ENCODE peak calls at places on chromosomes 5 and 9, in four cellular contexts. One of them, this sample, is unnamed. For H3K4me1, the result is how much of the 10 kb centered on the place peaks cover.

GRCh38 chr9:76949865-76950264 is 44.0 kb upstream of the PRUNE2 start:
- DNase-seq in lower lobe of right lung: no peak
- DNase-seq in fibroblast of lung: no peak
- DNase-seq in CD4-positive, CD25-positive, alpha-beta regulatory T cell: no peak
- DNase-seq in this sample: no peak

GRCh38 chr5:66595877-66596790 is at the start of gene MAST4:
- DNase-seq in fibroblast of lung: peak
- DNase-seq in CD4-positive, CD25-positive, alpha-beta regulatory T cell: peak
- DNase-seq in lower lobe of right lung: peak
- DNase-seq in this sample: peak

GRCh38 chr9:19465571-19466267 is 56.9 kb downstream of the ACER2 start:
- DNase-seq in CD4-positive, CD25-positive, alpha-beta regulatory T cell: no peak
- DNase-seq in lower lobe of right lung: no peak
- DNase-seq in fibroblast of lung: no peak
- DNase-seq in this sample: no peak

GRCh38 chr5:83443539-83443938 is 28.0 kb upstream of the VCAN start:
- DNase-seq in fibroblast of lung: no peak
- DNase-seq in CD4-positive, CD25-positive, alpha-beta regulatory T cell: no peak
- DNase-seq in lower lobe of right lung: no peak
- DNase-seq in this sample: no peak

GRCh38 chr9:133143639-133144141 is 20.0 kb downstream of the GBGT1 start:
- DNase-seq in lower lobe of right lung: no peak
- DNase-seq in CD4-positive, CD25-positive, alpha-beta regulatory T cell: no peak
- DNase-seq in fibroblast of lung: no peak
- DNase-seq in this sample: no peak

GRCh38 chr9:112046181-112046580 is 128.9 kb downstream of the SUSD1 start:
- DNase-seq in CD4-positive, CD25-positive, alpha-beta regulatory T cell: no peak
- DNase-seq in lower lobe of right lung: no peak
- DNase-seq in fibroblast of lung: peak
- DNase-seq in this sample: no peak

GRCh38 chr9:88535226-88535931 is 401 bp downstream of the NXNL2 start:
- DNase-seq in fibroblast of lung: peak
- DNase-seq in CD4-positive, CD25-positive, alpha-beta regulatory T cell: peak
- DNase-seq in lower lobe of right lung: no peak
- DNase-seq in this sample: peak

GRCh38 chr5:97009212-97009898 is 73.5 kb downstream of the LNPEP start:
- DNase-seq in CD4-positive, CD25-positive, alpha-beta regulatory T cell: peak
- DNase-seq in fibroblast of lung: no peak
- DNase-seq in lower lobe of right lung: no peak
- DNase-seq in this sample: no peak

GRCh38 chr5:96257904-96258303 is 175.1 kb downstream of the PCSK1 start:
- DNase-seq in lower lobe of right lung: no peak
- DNase-seq in CD4-positive, CD25-positive, alpha-beta regulatory T cell: no peak
- DNase-seq in fibroblast of lung: peak
- DNase-seq in this sample: no peak

GRCh38 chr9:14910178-14910805 is at the start of gene FREM1:
- DNase-seq in CD4-positive, CD25-positive, alpha-beta regulatory T cell: no peak
- DNase-seq in lower lobe of right lung: no peak
- DNase-seq in fibroblast of lung: peak
- DNase-seq in this sample: no peak

GRCh38 chr9:13728121-13728520 is 448.6 kb upstream of the MPDZ start:
- DNase-seq in lower lobe of right lung: no peak
- DNase-seq in fibroblast of lung: no peak
- DNase-seq in CD4-positive, CD25-positive, alpha-beta regulatory T cell: no peak
- DNase-seq in this sample: no peak

GRCh38 chr9:137412431-137412830 is 10.5 kb downstream of the EXD3 start:
- DNase-seq in fibroblast of lung: no peak
- DNase-seq in CD4-positive, CD25-positive, alpha-beta regulatory T cell: no peak
- DNase-seq in lower lobe of right lung: no peak
- DNase-seq in this sample: no peak

GRCh38 chr5:58133631-58134296 is 326.1 kb downstream of the PLK2 start:
- DNase-seq in lower lobe of right lung: no peak
- DNase-seq in fibroblast of lung: peak
- DNase-seq in CD4-positive, CD25-positive, alpha-beta regulatory T cell: no peak
- DNase-seq in this sample: no peak

GRCh38 chr5:16791036-16791705 is 144.9 kb downstream of the MYO10 start:
- DNase-seq in CD4-positive, CD25-positive, alpha-beta regulatory T cell: peak
- DNase-seq in fibroblast of lung: peak
- DNase-seq in lower lobe of right lung: no peak
- DNase-seq in this sample: no peak

GRCh38 chr5:119368238-119368630 is 12.4 kb downstream of the TNFAIP8 start:
- DNase-seq in fibroblast of lung: no peak
- DNase-seq in lower lobe of right lung: no peak
- DNase-seq in CD4-positive, CD25-positive, alpha-beta regulatory T cell: peak
- DNase-seq in this sample: no peak

GRCh38 chr5:54936201-54936600 is 49.2 kb downstream of the ESM1 start:
- DNase-seq in CD4-positive, CD25-positive, alpha-beta regulatory T cell: no peak
- DNase-seq in lower lobe of right lung: no peak
- DNase-seq in fibroblast of lung: no peak
- DNase-seq in this sample: no peak

GRCh38 chr9:108234811-108235210 is 621.0 kb downstream of the ACTL7B start:
- DNase-seq in fibroblast of lung: no peak
- DNase-seq in CD4-positive, CD25-positive, alpha-beta regulatory T cell: no peak
- DNase-seq in lower lobe of right lung: no peak
- DNase-seq in this sample: no peak

GRCh38 chr5:139415221-139415861 is 11.5 kb upstream of the SPATA24 start:
- DNase-seq in lower lobe of right lung: no peak
- DNase-seq in CD4-positive, CD25-positive, alpha-beta regulatory T cell: peak
- DNase-seq in fibroblast of lung: no peak
- DNase-seq in this sample: no peak

GRCh38 chr5:117829646-117830045 is 1158.7 kb downstream of the DTWD2 start:
- DNase-seq in CD4-positive, CD25-positive, alpha-beta regulatory T cell: no peak
- DNase-seq in lower lobe of right lung: no peak
- DNase-seq in fibroblast of lung: no peak
- DNase-seq in this sample: no peak

GRCh38 chr9:2857564-2858198 is 13.8 kb upstream of the PUM3 start:
- DNase-seq in fibroblast of lung: peak
- DNase-seq in CD4-positive, CD25-positive, alpha-beta regulatory T cell: peak
- DNase-seq in lower lobe of right lung: no peak
- DNase-seq in this sample: no peak

GRCh38 chr5:140339636-140340035 is 6.8 kb downstream of the HBEGF start:
- DNase-seq in CD4-positive, CD25-positive, alpha-beta regulatory T cell: no peak
- DNase-seq in fibroblast of lung: no peak
- DNase-seq in lower lobe of right lung: no peak
- DNase-seq in this sample: peak

GRCh38 chr5:74639538-74640449 is 734 bp downstream of the ENC1 start:
- DNase-seq in CD4-positive, CD25-positive, alpha-beta regulatory T cell: peak
- DNase-seq in lower lobe of right lung: peak
- DNase-seq in fibroblast of lung: no peak
- DNase-seq in this sample: no peak

GRCh38 chr9:131674425-131675421 is 65.2 kb downstream of the RAPGEF1 start:
- DNase-seq in CD4-positive, CD25-positive, alpha-beta regulatory T cell: no peak
- DNase-seq in lower lobe of right lung: no peak
- DNase-seq in fibroblast of lung: no peak
- DNase-seq in this sample: peak

GRCh38 chr9:134957945-134958227 is 40.2 kb upstream of the FCN1 start:
- DNase-seq in CD4-positive, CD25-positive, alpha-beta regulatory T cell: no peak
- DNase-seq in fibroblast of lung: no peak
- DNase-seq in lower lobe of right lung: peak
- DNase-seq in this sample: no peak

GRCh38 chr5:16410338-16410737 is 55.3 kb downstream of the ZNF622 start:
- DNase-seq in lower lobe of right lung: no peak
- DNase-seq in fibroblast of lung: no peak
- DNase-seq in CD4-positive, CD25-positive, alpha-beta regulatory T cell: no peak
- DNase-seq in this sample: no peak

GRCh38 chr9:94056442-94056974 is 27.8 kb upstream of the PTPDC1 start:
- DNase-seq in CD4-positive, CD25-positive, alpha-beta regulatory T cell: no peak
- DNase-seq in lower lobe of right lung: no peak
- DNase-seq in fibroblast of lung: peak
- DNase-seq in this sample: no peak

GRCh38 chr9:105065119-105066088 is 137.4 kb upstream of the ABCA1 start:
- DNase-seq in lower lobe of right lung: no peak
- DNase-seq in CD4-positive, CD25-positive, alpha-beta regulatory T cell: no peak
- DNase-seq in fibroblast of lung: no peak
- DNase-seq in this sample: no peak

GRCh38 chr9:109973336-109973735 is 193.3 kb downstream of the PALM2AKAP2 start:
- DNase-seq in CD4-positive, CD25-positive, alpha-beta regulatory T cell: peak
- DNase-seq in fibroblast of lung: no peak
- DNase-seq in lower lobe of right lung: no peak
- DNase-seq in this sample: no peak

GRCh38 chr5:107501965-107502691 is 168.6 kb downstream of the EFNA5 start:
- DNase-seq in fibroblast of lung: peak
- DNase-seq in lower lobe of right lung: no peak
- DNase-seq in CD4-positive, CD25-positive, alpha-beta regulatory T cell: peak
- DNase-seq in this sample: no peak

GRCh38 chr9:135387976-135388375 is 91.6 kb upstream of the PPP1R26 start:
- DNase-seq in lower lobe of right lung: no peak
- DNase-seq in fibroblast of lung: no peak
- DNase-seq in CD4-positive, CD25-positive, alpha-beta regulatory T cell: no peak
- DNase-seq in this sample: no peak

DNA sequence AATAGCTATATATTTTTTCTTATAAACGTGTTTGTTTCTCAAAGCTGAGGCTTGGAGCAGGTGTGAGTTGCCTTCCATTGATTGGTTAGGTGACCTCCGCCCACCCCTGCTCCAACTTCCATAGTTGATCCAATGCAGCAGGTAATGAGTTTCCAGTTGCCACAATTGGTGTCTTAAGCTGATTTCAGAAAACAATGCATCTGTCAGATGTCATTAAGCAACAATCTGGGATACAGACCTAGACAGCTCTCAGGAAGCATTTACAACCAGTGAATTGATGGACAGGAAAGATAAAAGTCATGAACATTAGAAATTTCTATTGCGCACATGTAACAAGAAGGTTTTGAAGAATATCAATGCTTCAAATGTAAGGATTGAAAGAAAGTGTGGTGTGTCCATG is 510.5 kb downstream of the SEMA5A start:
- DNase-seq in CD4-positive, CD25-positive, alpha-beta regulatory T cell: no peak
- DNase-seq in lower lobe of right lung: no peak
- DNase-seq in fibroblast of lung: no peak
- DNase-seq in this sample: no peak
- H3K4me1 ChIP-seq in CD4-positive, CD25-positive, alpha-beta regulatory T cell: under half
- H3K4me1 ChIP-seq in lower lobe of right lung: under half
- H3K4me1 ChIP-seq in fibroblast of lung: under half
- H3K4me1 ChIP-seq in this sample: under half

GRCh38 chr5:38867071-38867790 is 21.4 kb downstream of the OSMR start:
- DNase-seq in fibroblast of lung: peak
- DNase-seq in CD4-positive, CD25-positive, alpha-beta regulatory T cell: no peak
- DNase-seq in lower lobe of right lung: no peak
- DNase-seq in this sample: no peak

GRCh38 chr5:38871211-38871610 is 25.4 kb downstream of the OSMR start:
- DNase-seq in CD4-positive, CD25-positive, alpha-beta regulatory T cell: no peak
- DNase-seq in lower lobe of right lung: no peak
- DNase-seq in fibroblast of lung: peak
- DNase-seq in this sample: no peak

GRCh38 chr5:38872826-38873225 is 27.0 kb downstream of the OSMR start:
- DNase-seq in lower lobe of right lung: no peak
- DNase-seq in CD4-positive, CD25-positive, alpha-beta regulatory T cell: no peak
- DNase-seq in fibroblast of lung: no peak
- DNase-seq in this sample: no peak

GRCh38 chr5:38870595-38870994 is 24.8 kb downstream of the OSMR start:
- DNase-seq in CD4-positive, CD25-positive, alpha-beta regulatory T cell: no peak
- DNase-seq in fibroblast of lung: no peak
- DNase-seq in lower lobe of right lung: no peak
- DNase-seq in this sample: no peak

DNA sequence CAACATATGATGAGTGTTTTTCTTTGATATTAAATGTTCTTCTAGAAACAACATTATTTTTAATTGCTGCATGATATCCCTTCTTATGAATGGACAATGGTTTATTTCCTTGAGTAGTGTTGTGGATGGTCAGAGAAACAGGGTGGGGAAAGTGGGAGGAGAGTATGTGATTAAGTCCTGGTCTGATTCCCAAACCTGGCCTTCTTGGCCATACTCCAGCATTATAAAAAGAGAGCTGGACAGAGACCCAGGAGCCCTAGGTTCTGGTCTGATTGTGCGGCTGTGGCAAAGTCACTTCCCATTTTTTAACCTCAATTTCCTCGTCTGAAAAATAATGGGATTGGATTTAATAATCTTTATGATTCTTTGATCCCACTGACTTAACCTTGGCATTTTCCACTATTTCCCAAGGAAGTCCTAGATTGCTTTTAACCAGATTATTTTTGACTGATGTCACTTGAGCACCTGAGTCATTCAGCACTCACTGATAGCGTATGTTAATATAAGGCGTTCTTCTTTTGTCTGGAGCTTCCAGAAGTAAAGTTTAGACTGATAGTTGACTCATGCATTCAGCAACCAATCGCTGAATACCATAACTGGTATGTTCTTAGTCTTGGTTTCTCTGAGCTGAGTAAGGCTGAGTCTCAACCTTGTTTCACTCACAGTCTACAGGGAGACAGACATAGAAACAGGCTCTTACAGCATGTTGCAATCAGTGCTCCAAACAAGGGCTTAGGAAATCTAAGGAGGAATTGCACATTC is 26.2 kb downstream of the OSMR start:
- DNase-seq in CD4-positive, CD25-positive, alpha-beta regulatory T cell: no peak
- DNase-seq in fibroblast of lung: peak
- DNase-seq in lower lobe of right lung: no peak
- DNase-seq in this sample: no peak
- H3K4me1 ChIP-seq in CD4-positive, CD25-positive, alpha-beta regulatory T cell: under half
- H3K4me1 ChIP-seq in fibroblast of lung: under half
- H3K4me1 ChIP-seq in lower lobe of right lung: under half
- H3K4me1 ChIP-seq in this sample: under half

DNA sequence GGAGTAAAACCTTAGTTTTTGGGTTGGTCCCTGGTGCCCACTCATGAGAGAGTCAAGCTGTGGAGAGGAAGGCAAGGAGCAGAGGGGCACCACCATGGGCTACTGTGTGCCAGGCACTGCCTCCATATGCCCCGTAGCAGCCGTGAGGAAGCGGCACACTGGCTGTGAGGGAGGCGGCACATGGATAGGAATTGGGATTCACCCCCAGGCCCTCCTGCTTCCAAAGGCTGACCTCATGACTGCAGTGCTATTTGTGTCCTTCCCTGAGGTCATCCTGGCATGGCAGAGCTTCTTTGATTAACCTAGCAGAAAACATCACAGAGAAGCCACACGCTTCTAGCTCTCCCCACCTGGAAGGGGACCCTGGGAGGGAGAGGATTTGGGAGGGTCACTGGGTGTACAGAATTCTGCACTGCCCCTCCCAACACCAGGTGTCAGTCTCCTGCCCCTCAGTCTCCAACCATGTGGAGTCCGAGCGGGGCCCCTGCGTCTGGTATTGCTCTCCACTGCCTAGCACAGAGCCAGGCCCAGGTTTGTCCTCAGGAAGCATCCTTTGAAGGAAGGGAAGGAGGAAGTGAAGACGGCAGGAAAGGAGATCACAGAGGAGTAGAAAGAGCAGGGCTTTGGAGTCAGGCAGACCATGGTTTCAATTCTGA is 109.9 kb downstream of the RGS3 start:
- DNase-seq in lower lobe of right lung: peak
- DNase-seq in CD4-positive, CD25-positive, alpha-beta regulatory T cell: no peak
- DNase-seq in fibroblast of lung: no peak
- DNase-seq in this sample: peak
- H3K4me1 ChIP-seq in lower lobe of right lung: under half
- H3K4me1 ChIP-seq in CD4-positive, CD25-positive, alpha-beta regulatory T cell: under half
- H3K4me1 ChIP-seq in fibroblast of lung: under half
- H3K4me1 ChIP-seq in this sample: half or more

DNA sequence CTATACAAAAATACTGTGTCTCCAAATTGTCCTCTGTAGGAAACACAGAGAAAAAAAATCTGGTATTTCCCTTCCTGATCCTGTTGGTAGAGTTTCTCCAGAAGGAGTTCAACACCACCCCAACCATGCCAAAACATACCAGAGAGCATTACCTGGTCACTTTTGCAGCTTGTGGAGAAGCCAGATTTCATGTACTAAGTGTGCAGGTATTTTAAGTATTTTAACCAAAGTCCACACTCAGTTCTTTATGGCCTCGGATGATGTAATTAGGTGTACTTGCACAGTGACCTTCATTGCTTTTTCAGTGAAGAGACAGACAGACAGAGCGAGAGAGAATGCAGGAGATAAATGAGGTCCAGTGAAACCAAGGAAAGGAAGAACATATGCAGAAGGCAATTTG is 2046.8 kb upstream of the CDH9 start:
- DNase-seq in fibroblast of lung: no peak
- DNase-seq in lower lobe of right lung: no peak
- DNase-seq in CD4-positive, CD25-positive, alpha-beta regulatory T cell: no peak
- DNase-seq in this sample: no peak
- H3K4me1 ChIP-seq in fibroblast of lung: under half
- H3K4me1 ChIP-seq in lower lobe of right lung: under half
- H3K4me1 ChIP-seq in CD4-positive, CD25-positive, alpha-beta regulatory T cell: under half
- H3K4me1 ChIP-seq in this sample: under half